ENCODE peak calls at places on chromosomes 7 and 10, in nine cellular contexts. D is activated naive CD4-positive, alpha-beta T cell; I is AG20443; B is SJSA1; K is iPS-NIHi11; R is NAMALWA; P is ureter; Q is stimulated activated CD4-positive, alpha-beta T cell treated with anti-CD3 and anti-CD28 coated beads, Interleukin-15, amount 100 ng/mL, for 1 hour; N is NCI-H345. M is an unnamed sample.

GRCh38 chr10:112637901-112638300 is 190.9 kb downstream of the VTI1A start:
- DNase-seq in Q (no peak), D (no peak), I (no peak), N (no peak), R (no peak), P (no peak), K (no peak), B (no peak), M (no peak)

GRCh38 chr10:34171957-34172527 is 643.1 kb downstream of the PARD3 start:
- DNase-seq in Q (no peak), K (no peak), N (no peak), R (no peak), I (peak), D (no peak), P (no peak), B (no peak), M (no peak)

GRCh38 chr10:96244354-96244753 is 27.0 kb downstream of the BLNK start:
- DNase-seq in I (no peak), K (no peak), D (no peak), Q (no peak), N (no peak), R (peak), B (no peak), P (no peak), M (no peak)

GRCh38 chr7:134514663-134515062 is 12.7 kb upstream of the AKR1B10 start:
- DNase-seq in D (no peak), R (peak), B (no peak), Q (no peak), I (peak), P (no peak), K (peak), N (peak), M (peak)

GRCh38 chr7:69599879-69600764 is 1.8 kb downstream of the AUTS2 start:
- DNase-seq in R (peak), P (no peak), I (peak), K (no peak), B (no peak), N (peak), D (no peak), Q (no peak), M (no peak)

GRCh38 chr7:144050093-144050492 is 1.3 kb downstream of the OR2A5 start:
- DNase-seq in B (no peak), P (no peak), N (peak), R (no peak), I (no peak), K (no peak), D (no peak), Q (no peak), M (no peak)

GRCh38 chr10:132651511-132652029 is 114.0 kb downstream of the INPP5A start:
- DNase-seq in N (no peak), Q (no peak), D (no peak), K (no peak), I (no peak), R (no peak), P (no peak), B (no peak), M (no peak)

GRCh38 chr7:135188298-135188984 is 17.9 kb upstream of the CYREN start:
- DNase-seq in Q (no peak), I (no peak), D (no peak), K (no peak), N (no peak), R (no peak), P (no peak), B (no peak), M (no peak)

GRCh38 chr10:60253490-60253889 is 136.2 kb downstream of the ANK3 start:
- DNase-seq in B (no peak), I (no peak), K (no peak), D (no peak), Q (no peak), N (no peak), P (no peak), R (no peak), M (no peak)

GRCh38 chr7:50560865-50561351 is 4.3 kb downstream of the DDC start:
- DNase-seq in B (no peak), I (no peak), R (no peak), N (peak), K (no peak), P (no peak), D (no peak), Q (no peak), M (no peak)

GRCh38 chr10:4431114-4431862 is 394.7 kb upstream of the AKR1E2 start:
- DNase-seq in P (no peak), D (no peak), N (no peak), K (no peak), I (no peak), B (peak), R (no peak), Q (no peak), M (no peak)

GRCh38 chr10:114491933-114492332 is 87.6 kb upstream of the AFAP1L2 start:
- DNase-seq in K (no peak), R (no peak), Q (no peak), I (no peak), D (no peak), N (no peak), B (no peak), P (no peak), M (no peak)

GRCh38 chr7:151696738-151697514 is 177.2 kb upstream of the RHEB start:
- DNase-seq in I (no peak), B (no peak), D (no peak), R (no peak), K (peak), N (peak), Q (no peak), P (no peak), M (no peak)

GRCh38 chr10:79298403-79299244 is 48.6 kb upstream of the PPIF start:
- DNase-seq in D (no peak), R (no peak), B (peak), I (peak), K (peak), P (no peak), Q (no peak), N (peak), M (no peak)

GRCh38 chr10:34031410-34031809 is 696.9 kb upstream of the NRP1 start:
- DNase-seq in P (peak), B (no peak), N (no peak), R (no peak), D (no peak), K (no peak), I (peak), Q (no peak), M (no peak)

GRCh38 chr10:106355450-106355849 is 809.1 kb downstream of the SORCS1 start:
- DNase-seq in B (no peak), N (no peak), Q (no peak), I (peak), R (peak), P (no peak), D (no peak), K (peak), M (no peak)

GRCh38 chr7:151657173-151657572 is 137.5 kb upstream of the RHEB start:
- DNase-seq in R (no peak), B (no peak), N (no peak), I (no peak), K (no peak), P (no peak), D (no peak), Q (no peak), M (no peak)

GRCh38 chr7:155815332-155816191 is 3.3 kb upstream of the SHH start:
- DNase-seq in D (peak), B (peak), N (peak), K (peak), R (peak), P (peak), Q (peak), I (peak), M (peak)

GRCh38 chr7:86600506-86601290 is 43.0 kb upstream of the GRM3 start:
- DNase-seq in K (peak), P (no peak), N (no peak), Q (no peak), I (no peak), R (no peak), D (no peak), B (no peak), M (no peak)

GRCh38 chr10:70558871-70559810 is 43.4 kb downstream of the PRF1 start:
- DNase-seq in P (no peak), N (peak), K (peak), Q (peak), B (peak), I (peak), D (no peak), R (peak), M (peak)